ENCODE peak calls at places on chromosomes 11 and 22, in five cellular contexts. G is spleen, V is upper lobe of right lung, C is Peyer's patch, S is suprapubic skin. R is an unnamed sample.

GRCh38 chr22:50628543-50629134 is 687 bp upstream of the ARSA start:
- DNase-seq in G (peak; percentile 66), V (peak; percentile 62), C (no peak), S (peak; percentile 58), R (no peak)

GRCh38 chr11:76670475-76671235 is at the start of gene LRRC32:
- DNase-seq in G (peak; percentile 89), V (peak; percentile 79), C (peak; percentile 65), S (peak; percentile 80), R (peak; percentile 84)

GRCh38 chr22:46622081-46622521 is 1.9 kb downstream of the GRAMD4 start:
- DNase-seq in G (no peak), V (no peak), C (no peak), S (no peak), R (no peak)

GRCh38 chr11:75437966-75438659 is 5.1 kb upstream of the KLHL35 start:
- DNase-seq in G (no peak), V (no peak), C (no peak), S (no peak), R (no peak)

GRCh38 chr11:73226297-73227006 is 8.4 kb downstream of the P2RY2 start:
- DNase-seq in G (peak; percentile 35), V (peak; percentile 54), C (peak; percentile 16), S (peak; percentile 22), R (peak; percentile 22)

GRCh38 chr22:30212363-30212995 is 34.1 kb downstream of the LIF start:
- DNase-seq in G (peak; percentile 83), V (peak; percentile 91), C (no peak), S (peak; percentile 85), R (peak; percentile 94)

GRCh38 chr11:96155627-96156378 is 187.2 kb downstream of the MAML2 start:
- DNase-seq in G (peak; percentile 75), V (peak; percentile 72), C (peak; percentile 61), S (peak; percentile 85), R (peak; percentile 89)

GRCh38 chr22:31347251-31348008 is 1.3 kb upstream of the PATZ1 start:
- DNase-seq in G (peak; percentile 90), V (peak; percentile 85), C (peak; percentile 77), S (peak; percentile 83), R (no peak)

GRCh38 chr11:35214792-35215193 is 75.8 kb downstream of the CD44 start:
- DNase-seq in G (no peak), V (no peak), C (no peak), S (no peak), R (peak; percentile 82)

GRCh38 chr11:95991101-95991500 is 67.2 kb upstream of the MTMR2 start:
- DNase-seq in G (no peak), V (no peak), C (no peak), S (no peak), R (no peak)

GRCh38 chr11:80815752-80816453 is 1375.1 kb upstream of the TENM4 start:
- DNase-seq in G (no peak), V (no peak), C (no peak), S (no peak), R (no peak)

GRCh38 chr22:43479962-43480361 is 68.1 kb downstream of the MPPED1 start:
- DNase-seq in G (no peak), V (no peak), C (no peak), S (no peak), R (no peak)

GRCh38 chr11:77322926-77323590 is 21.6 kb upstream of the GDPD4 start:
- DNase-seq in G (no peak), V (no peak), C (no peak), S (no peak), R (no peak)

GRCh38 chr11:6932150-6932549 is 5.9 kb downstream of the ZNF215 start:
- DNase-seq in G (no peak), V (no peak), C (no peak), S (no peak), R (no peak)

GRCh38 chr11:44698228-44698923 is 28.4 kb upstream of the TSPAN18 start:
- DNase-seq in G (no peak), V (no peak), C (no peak), S (no peak), R (no peak)

GRCh38 chr11:119236490-119236889 is 30.4 kb downstream of the CBL start:
- DNase-seq in G (no peak), V (no peak), C (no peak), S (no peak), R (no peak)

GRCh38 chr22:43205748-43206514 is 19.0 kb upstream of the TTLL12 start:
- DNase-seq in G (no peak), V (no peak), C (no peak), S (no peak), R (no peak)

GRCh38 chr11:43687120-43687791 is 6.7 kb downstream of the HSD17B12 start:
- DNase-seq in G (no peak), V (peak; percentile 65), C (no peak), S (no peak), R (no peak)

GRCh38 chr22:19218541-19219233 is 40.2 kb upstream of the SLC25A1 start:
- DNase-seq in G (no peak), V (no peak), C (no peak), S (no peak), R (no peak)

GRCh38 chr22:21707677-21708076 is 27.9 kb downstream of the YPEL1 start:
- DNase-seq in G (no peak), V (no peak), C (no peak), S (no peak), R (no peak)

GRCh38 chr22:38783095-38783710 is 10.7 kb downstream of the DNAL4 start:
- DNase-seq in G (no peak), V (peak; percentile 40), C (no peak), S (no peak), R (no peak)

GRCh38 chr11:66641834-66642233 is 3.3 kb downstream of the RBM4 start:
- DNase-seq in G (no peak), V (no peak), C (no peak), S (no peak), R (no peak)

GRCh38 chr11:66638177-66639065 is at the start of gene RBM4:
- DNase-seq in G (peak; percentile 97), V (peak; percentile 96), C (peak; percentile 95), S (peak; percentile 99), R (peak; percentile 99)

GRCh38 chr11:66637557-66638176 is 836 bp upstream of the RBM4 start:
- DNase-seq in G (no peak), V (no peak), C (no peak), S (no peak), R (no peak)

GRCh38 chr11:66636411-66636810 is 2.1 kb upstream of the RBM4 start:
- DNase-seq in G (no peak), V (no peak), C (no peak), S (no peak), R (no peak)

GRCh38 chr11:66639066-66639813 is 737 bp downstream of the RBM4 start:
- DNase-seq in G (no peak), V (no peak), C (no peak), S (no peak), R (no peak)
- TF ChIP-seq CTCF in G (no peak), V (peak; percentile 6), C (no peak), S (no peak), R (no peak)

DNA sequence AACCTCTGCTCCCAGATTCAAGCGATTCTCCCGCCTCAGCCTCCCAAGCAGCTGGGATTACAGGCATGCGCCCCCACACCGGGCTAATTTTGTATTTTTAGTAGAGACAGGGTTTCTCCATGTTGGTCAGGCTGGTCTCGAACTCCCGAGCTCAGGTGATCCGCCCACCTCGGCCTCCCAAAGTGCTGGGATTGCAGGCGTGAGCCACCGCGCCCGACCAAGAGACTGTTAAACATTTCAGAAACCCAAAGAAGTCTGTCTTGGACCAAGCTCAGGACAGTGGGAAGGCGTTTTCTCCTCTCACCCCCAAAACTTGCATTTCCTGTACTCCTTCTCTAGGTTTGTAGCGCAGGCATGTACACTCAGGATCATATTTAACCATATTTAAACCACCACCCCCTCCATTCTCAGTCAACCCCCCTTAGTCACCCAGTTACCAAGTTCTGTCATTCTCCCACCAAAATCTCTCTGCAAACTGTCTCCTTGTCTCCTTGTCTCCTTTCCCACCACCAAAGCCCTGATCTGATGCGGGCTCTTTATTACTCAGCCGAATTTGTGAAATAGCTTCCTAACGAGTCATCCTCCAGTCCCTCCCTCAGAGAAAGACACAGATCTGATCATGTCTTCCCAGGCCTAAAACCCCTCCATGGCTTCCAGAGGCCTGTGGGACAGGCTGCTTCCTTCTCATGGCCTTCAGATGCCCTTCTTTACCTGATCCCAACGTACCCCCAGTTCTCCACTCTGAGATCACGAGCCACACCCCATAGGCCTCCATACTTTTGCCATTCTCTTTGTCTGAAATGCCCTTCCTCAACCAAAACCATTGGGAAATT is 29.0 kb upstream of the CREB3L1 start:
- DNase-seq in G (no peak), V (no peak), C (no peak), S (no peak), R (no peak)
- TF ChIP-seq CTCF in G (no peak), V (no peak), C (no peak), S (no peak), R (no peak)

GRCh38 chr22:24106385-24107381 is 74.6 kb upstream of the SUSD2 start:
- DNase-seq in G (no peak), V (no peak), C (no peak), S (no peak), R (no peak)
- TF ChIP-seq CTCF in G (peak; percentile 18), V (peak; percentile 34), C (no peak), S (no peak), R (peak; percentile 13)

DNA sequence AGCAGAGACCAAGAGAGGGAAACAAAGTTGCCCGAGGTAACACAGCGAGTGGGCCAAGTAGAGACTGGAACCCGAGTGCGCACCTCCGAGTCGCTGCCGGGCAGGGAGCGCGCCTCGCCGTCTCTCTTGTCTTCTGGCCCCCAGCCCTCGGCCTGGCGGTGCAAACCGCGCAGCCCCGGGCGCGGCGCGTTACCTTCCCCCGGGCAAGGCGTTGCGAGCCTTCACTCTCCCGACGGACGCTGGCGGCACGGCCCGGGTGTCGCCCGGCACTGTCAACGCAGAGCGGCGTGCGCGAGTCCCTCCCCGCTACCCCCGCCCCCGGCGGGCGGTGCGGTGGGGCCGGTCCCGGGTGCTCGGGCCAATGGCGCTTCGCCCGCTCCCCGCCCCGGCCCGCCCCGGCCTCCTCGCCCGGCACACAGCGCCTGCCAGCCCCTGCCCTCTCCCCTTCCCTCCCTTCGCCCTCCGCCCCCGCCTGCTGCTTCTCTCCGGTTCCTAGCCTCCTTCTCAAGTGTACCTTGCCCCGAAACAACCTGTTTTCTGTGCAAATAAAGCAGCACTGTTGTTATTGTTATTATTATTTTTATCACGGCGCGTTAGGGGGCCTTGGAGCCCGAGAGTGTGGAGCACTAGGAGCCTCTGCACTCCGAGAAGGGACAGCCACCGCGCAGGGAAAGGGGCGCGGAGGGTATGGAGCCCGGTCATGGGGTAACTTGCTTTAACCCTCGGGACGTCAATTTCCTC is at the start of gene SYTL2:
- DNase-seq in G (peak; percentile 92), V (peak; percentile 90), C (peak; percentile 92), S (peak; percentile 73), R (peak; percentile 47)
- TF ChIP-seq CTCF in G (no peak), V (peak; percentile 29), C (no peak), S (no peak), R (no peak)